ENCODE peak calls at places on chromosomes 3 and 15, in five cellular contexts. S is AG04450, G is esophagus muscularis mucosa, J is RWPE2, C is dorsolateral prefrontal cortex. F is an unnamed sample.

GRCh38 chr3:23480324-23480704 is 277.2 kb downstream of the UBE2E2 start:
- DNase-seq in J (no peak), G (no peak), S (no peak), C (peak), F (no peak)

GRCh38 chr3:143280984-143281383 is 161.4 kb downstream of the CHST2 start:
- DNase-seq in G (no peak), J (no peak), S (no peak), C (no peak), F (no peak)

GRCh38 chr3:65914032-65914739 is 124.5 kb downstream of the MAGI1 start:
- DNase-seq in G (no peak), J (no peak), C (peak), S (no peak), F (no peak)

GRCh38 chr3:138834359-138835176 is at the start of gene PIK3CB:
- DNase-seq in S (no peak), G (peak), C (peak), J (peak), F (no peak)

GRCh38 chr15:99986297-99987118 is 253.3 kb upstream of the LYSMD4 start:
- DNase-seq in S (no peak), J (no peak), G (no peak), C (peak), F (no peak)

GRCh38 chr3:67526246-67526645 is 128.2 kb downstream of the SUCLG2 start:
- DNase-seq in J (no peak), C (no peak), G (no peak), S (peak), F (peak)

GRCh38 chr3:147305533-147306241 is 100.7 kb downstream of the ZIC4 start:
- DNase-seq in J (no peak), S (no peak), G (no peak), C (no peak), F (peak)

GRCh38 chr3:123026551-123027291 is 842 bp downstream of the SEMA5B start:
- DNase-seq in S (no peak), G (no peak), J (no peak), C (no peak), F (no peak)

GRCh38 chr3:188124184-188124583 is 29.8 kb upstream of the LPP start:
- DNase-seq in G (no peak), C (no peak), S (no peak), J (no peak), F (no peak)

GRCh38 chr15:29162411-29162810 is 107.2 kb downstream of the NSMCE3 start:
- DNase-seq in J (no peak), S (no peak), C (no peak), G (no peak), F (no peak)

GRCh38 chr3:169077394-169077906 is 586.1 kb downstream of the MECOM start:
- DNase-seq in C (no peak), S (no peak), J (no peak), G (no peak), F (no peak)

GRCh38 chr3:37475435-37475834 is 301.1 kb upstream of the LRRFIP2 start:
- DNase-seq in J (no peak), G (no peak), C (no peak), S (no peak), F (no peak)

GRCh38 chr15:63830113-63830512 is 3.6 kb downstream of the HERC1 start:
- DNase-seq in S (no peak), J (no peak), G (no peak), C (no peak), F (no peak)

GRCh38 chr3:18740631-18741583 is 315.8 kb upstream of the SATB1 start:
- DNase-seq in S (no peak), C (no peak), G (no peak), J (no peak), F (no peak)

GRCh38 chr15:70151441-70151840 is 53.7 kb upstream of the TLE3 start:
- DNase-seq in G (no peak), J (no peak), S (no peak), C (no peak), F (no peak)

GRCh38 chr3:157495846-157496245 is 7.4 kb downstream of the VEPH1 start:
- DNase-seq in J (no peak), C (no peak), G (no peak), S (no peak), F (no peak)

GRCh38 chr3:13849018-13849417 is 30.9 kb downstream of the WNT7A start:
- DNase-seq in S (no peak), J (no peak), G (no peak), C (no peak), F (no peak)

GRCh38 chr3:9912294-9912935 is 4.5 kb upstream of the IL17RC start:
- DNase-seq in S (no peak), G (no peak), C (no peak), J (no peak), F (peak)

GRCh38 chr3:58084788-58085543 is 76.7 kb downstream of the FLNB start:
- DNase-seq in J (no peak), C (no peak), G (no peak), S (no peak), F (no peak)

GRCh38 chr3:149005424-149005823 is 14.1 kb downstream of the GYG1 start:
- DNase-seq in J (no peak), C (no peak), S (no peak), G (no peak), F (no peak)

GRCh38 chr3:4772171-4772804 is 206.9 kb upstream of the BHLHE40 start:
- DNase-seq in S (peak), J (no peak), C (no peak), G (peak), F (peak)

GRCh38 chr15:40941078-40941527 is 12.0 kb downstream of the DLL4 start:
- DNase-seq in S (no peak), G (no peak), C (no peak), J (no peak), F (no peak)

GRCh38 chr15:93478922-93479321 is 389.9 kb upstream of the RGMA start:
- DNase-seq in J (no peak), G (no peak), C (no peak), S (no peak), F (no peak)

GRCh38 chr3:46934508-46935167 is 41.9 kb downstream of the CCDC12 start:
- DNase-seq in G (no peak), C (no peak), S (no peak), J (no peak), F (no peak)

GRCh38 chr3:195907730-195908438 is 467 bp downstream of the TNK2 start:
- DNase-seq in G (no peak), J (no peak), S (no peak), C (no peak), F (no peak)

GRCh38 chr3:195905970-195906864 is 2.1 kb downstream of the TNK2 start:
- DNase-seq in S (no peak), C (no peak), J (no peak), G (no peak), F (no peak)

GRCh38 chr3:195909294-195909644 is 918 bp upstream of the TNK2 start:
- DNase-seq in G (no peak), C (no peak), S (no peak), J (no peak), F (no peak)

GRCh38 chr3:195908439-195909293 is at the start of gene TNK2:
- DNase-seq in J (no peak), S (no peak), G (no peak), C (no peak), F (no peak)

GRCh38 chr3:195906865-195907729 is 1.3 kb downstream of the TNK2 start:
- DNase-seq in C (no peak), S (no peak), G (no peak), J (no peak), F (no peak)
- TF ChIP-seq CTCF in C (no peak), S (no peak), G (no peak), J (no peak), F (no peak)

GRCh38 chr3:197371521-197372075 is 73.2 kb upstream of the DLG1 start:
- DNase-seq in J (no peak), S (no peak), C (peak), G (no peak), F (no peak)
- TF ChIP-seq CTCF in J (no peak), S (no peak), C (no peak), G (no peak), F (no peak)

GRCh38 chr3:141845407-141846049 is 30.9 kb upstream of the ATP1B3 start:
- DNase-seq in C (no peak), S (no peak), G (no peak), J (no peak), F (no peak)
- TF ChIP-seq CTCF in C (no peak), S (no peak), G (no peak), J (no peak), F (no peak)

GRCh38 chr3:73787620-73788019 is 162.9 kb upstream of the PDZRN3 start:
- DNase-seq in S (no peak), J (no peak), C (no peak), G (no peak), F (no peak)
- TF ChIP-seq CTCF in S (no peak), J (no peak), C (no peak), G (no peak), F (no peak)

GRCh38 chr15:83446904-83447708 is at the start of gene SH3GL3:
- DNase-seq in S (no peak), J (peak), C (peak), G (peak), F (no peak)
- TF ChIP-seq CTCF in S (peak), J (peak), C (peak), G (peak), F (peak)

GRCh38 chr15:77446840-77447390 is 26.2 kb downstream of the HMG20A start:
- DNase-seq in J (no peak), S (no peak), C (no peak), G (no peak), F (no peak)
- TF ChIP-seq CTCF in J (no peak), S (no peak), C (no peak), G (no peak), F (no peak)

DNA sequence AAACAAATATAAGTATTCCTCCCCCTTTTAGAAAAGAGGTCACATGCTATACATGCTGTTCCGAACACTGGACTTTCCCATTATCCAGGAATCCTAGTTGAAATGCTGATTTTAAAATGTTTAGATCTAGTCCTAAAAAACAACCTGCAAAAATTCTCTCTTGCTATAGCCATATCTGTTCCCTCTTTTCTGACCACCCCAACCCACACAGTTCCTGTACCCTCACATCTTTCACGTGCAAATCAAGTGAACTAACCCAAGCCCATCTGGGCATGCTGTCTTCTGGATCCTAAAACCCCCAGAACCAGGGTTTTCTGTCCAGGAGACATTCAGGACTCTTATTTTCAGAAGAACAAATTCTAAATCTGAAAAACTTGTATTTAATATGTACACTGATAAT is 67.4 kb downstream of the RAD18 start:
- DNase-seq in G (no peak), S (no peak), C (no peak), J (no peak), F (no peak)
- TF ChIP-seq CTCF in G (no peak), S (no peak), C (no peak), J (no peak), F (no peak)